ENCODE peak calls at places on chromosomes 7 and 10, in seven cellular contexts. H is cardiac fibroblast; C is stimulated activated CD8-positive, alpha-beta memory T cell treated with anti-CD3 and anti-CD28 coated beads, Interleukin-4, amount 100 ng/mL, for 4 hours; V is islet precursor cell; B is ovary; G is stimulated activated CD4-positive, alpha-beta T cell treated with anti-CD3 and anti-CD28 coated beads, Interleukin-15, amount 100 ng/mL, for 24 hours; Q is Peyer's patch. R is an unnamed sample.

GRCh38 chr7:38070718-38071117 is 107.3 kb upstream of the STARD3NL start:
- DNase-seq in H (peak), C (no peak), V (no peak), B (no peak), G (peak), Q (no peak), R (no peak)

GRCh38 chr10:12888470-12888869 is 113.0 kb downstream of the CCDC3 start:
- DNase-seq in H (no peak), C (no peak), V (no peak), B (peak), G (no peak), Q (no peak), R (no peak)

GRCh38 chr7:108012499-108013430 is 9.8 kb upstream of the LAMB1 start:
- DNase-seq in H (peak), C (no peak), V (no peak), B (no peak), G (no peak), Q (no peak), R (no peak)

GRCh38 chr10:97426776-97427570 is 982 bp downstream of the PGAM1 start:
- DNase-seq in H (no peak), C (no peak), V (no peak), B (no peak), G (no peak), Q (no peak), R (no peak)

GRCh38 chr7:148153611-148154010 is 437.0 kb upstream of the C7orf33 start:
- DNase-seq in H (peak), C (no peak), V (peak), B (peak), G (no peak), Q (no peak), R (peak)

GRCh38 chr10:125377368-125377767 is 217.0 kb upstream of the CTBP2 start:
- DNase-seq in H (peak), C (no peak), V (no peak), B (no peak), G (no peak), Q (no peak), R (no peak)

GRCh38 chr10:75744242-75744641 is 312.8 kb downstream of the LRMDA start:
- DNase-seq in H (no peak), C (no peak), V (no peak), B (no peak), G (no peak), Q (no peak), R (no peak)

GRCh38 chr7:21443149-21443841 is 15.4 kb downstream of the SP4 start:
- DNase-seq in H (no peak), C (no peak), V (no peak), B (no peak), G (no peak), Q (no peak), R (no peak)

GRCh38 chr10:133332936-133333699 is 3.6 kb downstream of the CALY start:
- DNase-seq in H (no peak), C (no peak), V (no peak), B (no peak), G (no peak), Q (no peak), R (no peak)

GRCh38 chr10:84822926-84823325 is 494.5 kb downstream of the CCSER2 start:
- DNase-seq in H (no peak), C (no peak), V (no peak), B (no peak), G (no peak), Q (no peak), R (no peak)

GRCh38 chr7:19939746-19940145 is 166.3 kb upstream of the TMEM196 start:
- DNase-seq in H (peak), C (no peak), V (no peak), B (no peak), G (no peak), Q (no peak), R (no peak)

GRCh38 chr7:151518105-151518780 is 1.5 kb downstream of the RHEB start:
- DNase-seq in H (peak), C (peak), V (peak), B (peak), G (peak), Q (peak), R (peak)

GRCh38 chr10:23467548-23467947 is 28.7 kb downstream of the OTUD1 start:
- DNase-seq in H (no peak), C (no peak), V (no peak), B (no peak), G (no peak), Q (no peak), R (no peak)

GRCh38 chr7:24831240-24831639 is 74.0 kb upstream of the GSDME start:
- DNase-seq in H (peak), C (no peak), V (no peak), B (no peak), G (no peak), Q (no peak), R (no peak)

GRCh38 chr10:121130382-121130781 is 279.2 kb downstream of the WDR11 start:
- DNase-seq in H (no peak), C (no peak), V (peak), B (no peak), G (no peak), Q (no peak), R (no peak)

GRCh38 chr7:47198159-47198558 is 383.8 kb downstream of the TNS3 start:
- DNase-seq in H (no peak), C (no peak), V (no peak), B (no peak), G (no peak), Q (no peak), R (no peak)

GRCh38 chr10:110944997-110945396 is 25.6 kb downstream of the SHOC2 start:
- DNase-seq in H (peak), C (no peak), V (no peak), B (no peak), G (no peak), Q (no peak), R (no peak)

GRCh38 chr10:77746313-77746712 is 108.7 kb upstream of the KCNMA1 start:
- DNase-seq in H (peak), C (no peak), V (peak), B (no peak), G (no peak), Q (no peak), R (no peak)

GRCh38 chr7:33155811-33156210 is 26.4 kb downstream of the BBS9 start:
- DNase-seq in H (peak), C (no peak), V (no peak), B (no peak), G (no peak), Q (no peak), R (no peak)

GRCh38 chr10:11724938-11725776 is 17.0 kb upstream of the ECHDC3 start:
- DNase-seq in H (peak), C (no peak), V (no peak), B (no peak), G (no peak), Q (no peak), R (no peak)

GRCh38 chr10:75081379-75081778 is 30.1 kb upstream of the SAMD8 start:
- DNase-seq in H (no peak), C (no peak), V (no peak), B (no peak), G (no peak), Q (no peak), R (no peak)

GRCh38 chr7:12881712-12882111 is 194.3 kb downstream of the ARL4A start:
- DNase-seq in H (no peak), C (no peak), V (no peak), B (no peak), G (no peak), Q (no peak), R (no peak)

R was measured in stomach.